ENCODE peak calls at places on chromosomes 6 and 20, in seven cellular contexts. A, J, N, F, C, T and W are unnamed samples.

GRCh38 chr6:97026298-97026697 is 101.8 kb downstream of the KLHL32 start:
- DNase-seq in F (no peak), J (no peak), A (no peak), N (no peak), T (no peak), C (no peak), W (no peak)

GRCh38 chr6:70601014-70601413 is 34.3 kb downstream of the SDHAF4 start:
- DNase-seq in N (no peak), F (no peak), J (no peak), C (no peak), T (no peak), A (no peak), W (no peak)

GRCh38 chr20:10671850-10672578 is 1.8 kb downstream of the JAG1 start:
- DNase-seq in T (no peak), A (peak; percentile 76), J (peak; percentile 71), F (no peak), C (peak; percentile 58), N (no peak), W (peak; percentile 63)

GRCh38 chr6:193773-194310 is 98.4 kb upstream of the DUSP22 start:
- DNase-seq in C (no peak), N (peak; percentile 72), T (peak; percentile 93), J (no peak), F (no peak), A (no peak), W (no peak)

GRCh38 chr6:54002118-54002517 is 109.1 kb upstream of the MLIP start:
- DNase-seq in C (no peak), T (no peak), F (peak; percentile 9), J (peak; percentile 46), A (no peak), N (no peak), W (no peak)

GRCh38 chr6:4008324-4009047 is 70.5 kb downstream of the FAM217A start:
- DNase-seq in J (peak; percentile 94), N (peak; percentile 66), C (peak; percentile 74), F (peak; percentile 78), A (peak; percentile 88), T (no peak), W (peak; percentile 79)

GRCh38 chr6:159169557-159170332 is 545 bp downstream of the FNDC1 start:
- DNase-seq in C (peak; percentile 92), T (no peak), J (peak; percentile 84), F (peak; percentile 51), N (no peak), A (peak; percentile 76), W (no peak)

GRCh38 chr6:144897441-144897921 is 612.3 kb downstream of the UTRN start:
- DNase-seq in T (no peak), C (no peak), F (peak; percentile 81), A (peak; percentile 16), J (peak; percentile 93), N (no peak), W (peak; percentile 94)

GRCh38 chr6:67694127-67694526 is 941.0 kb upstream of the ADGRB3 start:
- DNase-seq in C (no peak), N (peak; percentile 5), J (no peak), F (no peak), A (no peak), T (no peak), W (peak; percentile 19)

GRCh38 chr6:100202417-100203194 is 208.6 kb upstream of the MCHR2 start:
- DNase-seq in N (no peak), A (peak; percentile 45), C (no peak), T (no peak), J (peak; percentile 94), F (peak; percentile 96), W (peak; percentile 94)

GRCh38 chr6:136486357-136486756 is 63.9 kb downstream of the MAP7 start:
- DNase-seq in J (no peak), F (no peak), N (no peak), T (no peak), A (no peak), C (no peak), W (no peak)

GRCh38 chr6:34543421-34543820 is 12.7 kb downstream of the SPDEF start:
- DNase-seq in N (no peak), J (peak; percentile 34), T (no peak), C (no peak), F (peak; percentile 55), A (no peak), W (peak; percentile 82)

GRCh38 chr6:79079425-79080130 is 1.5 kb upstream of the PHIP start:
- DNase-seq in F (peak; percentile 27), N (no peak), J (peak; percentile 42), C (no peak), T (no peak), A (peak; percentile 7), W (peak; percentile 3)

GRCh38 chr20:45041464-45042337 is 59.2 kb downstream of the KCNS1 start:
- DNase-seq in C (no peak), F (peak; percentile 52), J (peak; percentile 82), A (peak; percentile 18), N (no peak), T (no peak), W (peak; percentile 80)

GRCh38 chr6:149484733-149485700 is at the start of gene ZC3H12D:
- DNase-seq in T (no peak), C (peak; percentile 98), J (peak; percentile 52), A (peak; percentile 79), F (peak; percentile 25), N (peak; percentile 83), W (peak; percentile 47)

DNA sequence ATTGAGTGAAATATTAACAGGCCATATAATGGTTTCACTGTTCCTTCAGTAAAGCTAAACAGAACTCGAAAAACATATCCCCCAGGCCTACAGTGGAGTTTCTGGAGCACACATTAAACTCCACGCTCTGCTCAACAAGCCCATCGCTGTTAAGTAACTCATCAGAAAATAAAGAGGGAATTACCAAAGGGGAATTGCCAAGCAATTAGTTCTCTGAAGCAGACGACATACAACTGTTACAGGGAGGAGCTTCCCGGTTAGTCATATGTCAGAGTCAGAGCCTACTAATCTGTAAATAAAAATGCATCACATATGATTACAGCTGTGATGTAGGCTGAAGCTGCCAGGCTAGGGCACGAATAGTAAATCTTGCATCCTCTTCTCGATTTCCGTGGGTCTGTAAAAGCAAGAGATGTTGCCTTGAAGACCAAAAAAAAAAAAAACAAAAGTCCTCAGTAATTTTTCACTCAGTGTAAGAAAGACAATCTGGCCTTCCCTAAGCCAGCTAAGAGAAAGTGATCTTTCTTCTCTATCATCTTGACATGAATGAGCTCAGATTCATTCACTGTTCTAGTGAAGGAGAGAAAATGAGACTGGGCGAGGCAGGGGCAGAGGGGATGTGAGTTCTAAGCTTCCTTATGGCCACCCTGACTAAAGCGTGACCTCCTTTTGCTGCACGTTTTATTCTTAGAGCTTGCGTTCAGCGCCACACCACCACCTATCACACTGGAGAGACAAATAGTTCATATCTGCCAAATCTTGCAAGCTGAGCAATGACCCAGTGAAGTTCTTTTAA is 13.8 kb downstream of the ATXN1 start:
- DNase-seq in N (no peak), F (peak; percentile 89), T (no peak), C (no peak), A (peak; percentile 48), J (peak; percentile 89), W (peak; percentile 77)
- H3K27ac ChIP-seq in N (no peak overlapping the region), F (peak overlapping the region; percentile 81), T (no peak overlapping the region), C (no peak overlapping the region), A (peak overlapping the region; percentile 88), J (peak overlapping the region; percentile 64), W (peak overlapping the region; percentile 98)

GRCh38 chr20:13290724-13291123 is 69.7 kb downstream of the ISM1 start:
- DNase-seq in T (no peak), J (no peak), F (no peak), A (no peak), C (no peak), N (no peak), W (no peak)
- H2AFZ ChIP-seq in T (no peak overlapping the region), J (no peak overlapping the region), F (no peak overlapping the region), A (no peak overlapping the region), C (no peak overlapping the region), N (no peak overlapping the region), W (no peak overlapping the region)

GRCh38 chr6:10175330-10175729 is 239.5 kb downstream of the TFAP2A start:
- DNase-seq in A (no peak), J (no peak), C (no peak), N (no peak), F (no peak), T (no peak), W (peak; percentile 55)

GRCh38 chr6:10170816-10171215 is 244.1 kb downstream of the TFAP2A start:
- DNase-seq in C (no peak), T (no peak), J (no peak), N (no peak), A (no peak), F (no peak), W (peak; percentile 22)

GRCh38 chr6:10177703-10178102 is 237.2 kb downstream of the TFAP2A start:
- DNase-seq in F (no peak), C (no peak), T (no peak), N (no peak), J (no peak), A (no peak), W (peak; percentile 73)

GRCh38 chr6:10174056-10174455 is 240.8 kb downstream of the TFAP2A start:
- DNase-seq in J (no peak), A (no peak), F (no peak), C (no peak), T (no peak), N (no peak), W (no peak)

GRCh38 chr6:10174761-10175160 is 240.1 kb downstream of the TFAP2A start:
- DNase-seq in T (no peak), A (no peak), F (no peak), C (no peak), N (no peak), J (no peak), W (peak; percentile 50)
- H3K27ac ChIP-seq in T (no peak overlapping the region), A (no peak overlapping the region), F (no peak overlapping the region), C (no peak overlapping the region), N (no peak overlapping the region), J (no peak overlapping the region), W (peak overlapping the region; percentile 63)

DNA sequence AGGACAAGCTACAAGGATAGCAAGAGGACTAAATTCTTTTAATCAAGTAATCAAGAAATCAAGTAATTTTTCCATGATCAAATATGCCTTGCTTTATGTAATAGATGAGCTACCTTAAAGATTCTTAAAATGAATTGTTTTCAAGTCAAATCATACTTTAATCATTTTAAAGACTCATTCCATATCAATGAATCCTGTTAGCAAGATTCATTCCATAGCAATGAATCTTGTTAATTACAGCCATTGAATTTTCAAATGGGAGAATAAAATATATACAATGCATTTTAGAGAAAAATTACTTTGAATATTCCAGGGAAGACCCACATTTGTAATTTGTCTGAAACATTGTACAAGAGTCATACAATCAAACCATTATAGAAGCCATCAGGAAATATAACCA is 145.7 kb downstream of the RFX6 start:
- DNase-seq in C (no peak), A (no peak), F (no peak), T (no peak), N (no peak), J (no peak), W (no peak)
- H2AFZ ChIP-seq in C (no peak overlapping the region), A (no peak overlapping the region), F (no peak overlapping the region), T (no peak overlapping the region), N (no peak overlapping the region), J (no peak overlapping the region), W (no peak overlapping the region)

DNA sequence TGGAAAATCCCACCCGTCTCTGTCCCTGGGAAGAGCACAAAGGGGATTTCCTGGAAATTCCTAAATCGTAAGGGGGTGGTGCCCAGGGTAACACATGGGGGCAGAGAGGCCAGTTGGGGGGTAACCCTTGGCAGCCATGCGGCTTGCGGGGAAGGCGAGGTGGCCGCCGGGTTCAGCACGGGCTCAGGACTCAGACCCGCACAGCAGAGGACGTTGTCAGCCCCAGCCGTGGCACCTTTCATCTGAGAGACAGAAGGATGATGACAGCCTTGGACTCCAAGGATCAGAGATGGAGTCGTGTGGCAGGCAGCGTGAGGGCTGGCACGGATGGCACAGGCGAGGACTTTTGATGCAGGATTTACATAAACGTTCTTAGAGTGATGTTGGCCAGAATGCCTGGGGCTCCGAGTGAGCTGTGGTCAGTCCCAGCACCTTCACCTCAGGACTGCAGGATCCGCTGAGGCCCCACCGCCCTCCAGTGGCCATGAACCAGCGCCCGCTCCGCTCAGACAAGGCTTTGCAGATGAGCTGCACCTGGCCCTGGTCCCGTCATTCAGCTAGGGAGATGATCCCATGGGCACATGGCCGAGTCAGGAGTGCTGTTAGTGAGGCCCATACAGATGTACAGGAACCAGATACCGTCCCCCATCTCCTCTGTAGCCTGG is 190.3 kb downstream of the TAF4 start:
- DNase-seq in C (no peak), T (no peak), F (no peak), N (no peak), A (no peak), J (no peak), W (peak; percentile 17)
- H3K27ac ChIP-seq in C (no peak overlapping the region), T (no peak overlapping the region), F (no peak overlapping the region), N (no peak overlapping the region), A (no peak overlapping the region), J (no peak overlapping the region), W (no peak overlapping the region)